ENCODE peak calls at places on chromosomes 7 and 10, in nine cellular contexts. Q, I, Z, T, A, R, G, S and B are unnamed samples.

GRCh38 chr7:31145339-31145738 is 93.2 kb downstream of the ADCYAP1R1 start:
- DNase-seq in Q (no peak), I (no peak), Z (peak; percentile 36), T (no peak), A (no peak), R (no peak), G (no peak), S (no peak), B (no peak)

GRCh38 chr7:157900011-157900410 is 563.2 kb downstream of the DNAJB6 start:
- DNase-seq in Q (no peak), I (no peak), Z (no peak), T (no peak), A (no peak), R (no peak), G (no peak), S (no peak), B (peak; percentile 25)

GRCh38 chr10:58488921-58489320 is 23.8 kb upstream of the BICC1 start:
- DNase-seq in Q (no peak), I (no peak), Z (no peak), T (no peak), A (no peak), R (no peak), G (no peak), S (no peak), B (no peak)

GRCh38 chr7:102469351-102469971 is 4.7 kb downstream of the LRWD1 start:
- DNase-seq in Q (no peak), I (no peak), Z (no peak), T (no peak), A (peak; percentile 74), R (no peak), G (no peak), S (peak; percentile 60), B (no peak)

GRCh38 chr10:99966306-99966705 is 43.4 kb downstream of the DNMBP start:
- DNase-seq in Q (peak; percentile 89), I (no peak), Z (no peak), T (peak; percentile 19), A (no peak), R (peak; percentile 87), G (no peak), S (no peak), B (no peak)

GRCh38 chr10:102710604-102711003 is 3.6 kb downstream of the ARL3 start:
- DNase-seq in Q (no peak), I (no peak), Z (no peak), T (no peak), A (no peak), R (no peak), G (peak; percentile 67), S (no peak), B (no peak)

GRCh38 chr7:121083138-121083789 is 94.8 kb downstream of the CPED1 start:
- DNase-seq in Q (no peak), I (no peak), Z (no peak), T (no peak), A (no peak), R (no peak), G (no peak), S (no peak), B (no peak)

GRCh38 chr10:6231146-6231545 is 28.4 kb downstream of the PFKFB3 start:
- DNase-seq in Q (no peak), I (no peak), Z (no peak), T (peak; percentile 12), A (peak; percentile 52), R (no peak), G (no peak), S (no peak), B (no peak)

GRCh38 chr10:59181668-59182067 is 5.2 kb downstream of the PHYHIPL start:
- DNase-seq in Q (peak; percentile 50), I (no peak), Z (peak; percentile 78), T (peak; percentile 70), A (no peak), R (peak; percentile 30), G (peak; percentile 88), S (no peak), B (peak; percentile 59)

GRCh38 chr10:50850576-50851340 is 34.7 kb downstream of the A1CF start:
- DNase-seq in Q (no peak), I (no peak), Z (no peak), T (no peak), A (no peak), R (no peak), G (no peak), S (no peak), B (no peak)

GRCh38 chr7:121891731-121892130 is 18.8 kb downstream of the PTPRZ1 start:
- DNase-seq in Q (peak; percentile 0), I (no peak), Z (peak; percentile 32), T (no peak), A (no peak), R (no peak), G (no peak), S (no peak), B (no peak)

GRCh38 chr10:1362589-1363465 is 306.6 kb downstream of the WDR37 start:
- DNase-seq in Q (no peak), I (peak; percentile 40), Z (no peak), T (no peak), A (no peak), R (no peak), G (no peak), S (no peak), B (no peak)

GRCh38 chr10:124698560-124699470 is 45.4 kb downstream of the FAM53B start:
- DNase-seq in Q (no peak), I (no peak), Z (no peak), T (no peak), A (peak; percentile 72), R (no peak), G (no peak), S (no peak), B (no peak)

GRCh38 chr7:4561775-4562174 is 120.3 kb upstream of the FOXK1 start:
- DNase-seq in Q (peak; percentile 4), I (no peak), Z (peak; percentile 54), T (no peak), A (no peak), R (no peak), G (no peak), S (no peak), B (no peak)

GRCh38 chr7:158016171-158017087 is 571.2 kb downstream of the PTPRN2 start:
- DNase-seq in Q (no peak), I (no peak), Z (no peak), T (peak; percentile 56), A (peak; percentile 56), R (no peak), G (no peak), S (no peak), B (no peak)

GRCh38 chr7:155000795-155001194 is 2.1 kb downstream of the PAXIP1 start:
- DNase-seq in Q (no peak), I (no peak), Z (peak; percentile 46), T (no peak), A (no peak), R (no peak), G (no peak), S (no peak), B (no peak)

GRCh38 chr7:26609082-26609481 is 255.3 kb downstream of the SKAP2 start:
- DNase-seq in Q (no peak), I (no peak), Z (no peak), T (no peak), A (no peak), R (no peak), G (no peak), S (no peak), B (no peak)

GRCh38 chr7:26598867-26599266 is 265.5 kb downstream of the SKAP2 start:
- DNase-seq in Q (no peak), I (no peak), Z (no peak), T (peak; percentile 44), A (no peak), R (no peak), G (no peak), S (no peak), B (no peak)

GRCh38 chr7:26599982-26600381 is 264.4 kb downstream of the SKAP2 start:
- DNase-seq in Q (no peak), I (no peak), Z (no peak), T (no peak), A (no peak), R (no peak), G (no peak), S (no peak), B (no peak)

GRCh38 chr7:26608402-26608801 is 256.0 kb downstream of the SKAP2 start:
- DNase-seq in Q (no peak), I (no peak), Z (no peak), T (no peak), A (no peak), R (no peak), G (no peak), S (peak; percentile 37), B (no peak)

GRCh38 chr7:26603631-26604030 is 260.8 kb downstream of the SKAP2 start:
- DNase-seq in Q (peak; percentile 81), I (no peak), Z (peak; percentile 75), T (no peak), A (no peak), R (no peak), G (no peak), S (no peak), B (no peak)
- TF ChIP-seq POLR2AphosphoS5 in Q (peak; percentile 35), I (no peak), Z (no peak), T (no peak), A (no peak), R (no peak), G (no peak), S (no peak), B (no peak)

GRCh38 chr7:47712416-47712815 is 130.5 kb upstream of the TNS3 start:
- DNase-seq in Q (no peak), I (no peak), Z (no peak), T (no peak), A (no peak), R (no peak), G (no peak), S (no peak), B (no peak)
- H3K27ac ChIP-seq in Q (no peak overlapping the region), I (no peak overlapping the region), Z (no peak overlapping the region), T (no peak overlapping the region), A (no peak overlapping the region), R (peak overlapping the region; percentile 12), G (no peak overlapping the region), S (no peak overlapping the region), B (no peak overlapping the region)

GRCh38 chr10:79313911-79314439 is 33.3 kb upstream of the PPIF start:
- DNase-seq in Q (no peak), I (no peak), Z (no peak), T (peak; percentile 51), A (peak; percentile 75), R (no peak), G (no peak), S (no peak), B (no peak)
- TF ChIP-seq POLR2AphosphoS5 in Q (no peak), I (peak; percentile 26), Z (no peak), T (no peak), A (peak; percentile 56), R (no peak), G (no peak), S (no peak), B (no peak)

GRCh38 chr10:35684625-35685024 is 42.5 kb upstream of the FZD8 start:
- DNase-seq in Q (no peak), I (no peak), Z (peak; percentile 28), T (no peak), A (no peak), R (no peak), G (no peak), S (no peak), B (no peak)

GRCh38 chr10:35690534-35690933 is 48.4 kb upstream of the FZD8 start:
- DNase-seq in Q (no peak), I (no peak), Z (no peak), T (no peak), A (no peak), R (no peak), G (peak; percentile 8), S (no peak), B (peak; percentile 73)

DNA sequence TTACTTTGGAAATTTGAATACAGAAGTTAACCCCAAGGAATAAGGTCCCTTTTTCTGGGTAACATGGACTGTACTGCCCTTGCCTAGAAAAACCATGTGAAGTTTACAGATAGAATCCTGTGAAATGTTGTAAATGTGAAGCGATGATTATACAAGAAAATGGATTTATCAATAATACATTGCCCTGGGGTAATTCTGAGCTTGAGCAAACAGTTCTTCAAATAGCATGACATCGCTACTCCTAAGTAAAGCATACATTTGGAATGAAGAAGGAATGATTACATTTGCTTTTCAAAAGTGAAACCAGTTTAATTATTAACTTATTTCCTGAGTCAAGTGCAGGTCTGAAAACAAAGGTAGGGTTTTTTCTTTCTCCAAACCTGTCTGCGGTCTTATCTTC is 43.3 kb upstream of the FZD8 start:
- DNase-seq in Q (no peak), I (no peak), Z (no peak), T (no peak), A (no peak), R (no peak), G (peak; percentile 82), S (no peak), B (no peak)
- H3K27ac ChIP-seq in Q (no peak overlapping the region), I (no peak overlapping the region), Z (no peak overlapping the region), T (no peak overlapping the region), A (no peak overlapping the region), R (no peak overlapping the region), G (no peak overlapping the region), S (no peak overlapping the region), B (no peak overlapping the region)